ENCODE peak calls at places on chromosomes 13 and 19, in four cellular contexts. K is A549, R is K562, G is HepG2. S is an unnamed sample.

GRCh38 chr19:1774999-1775772 is 21.9 kb downstream of the ONECUT3 start:
- DNase-seq in K (no peak), R (peak), G (no peak), S (peak)

GRCh38 chr19:5621311-5621944 is 1.1 kb downstream of the SAFB2 start:
- DNase-seq in K (no peak), R (no peak), G (no peak), S (no peak)

GRCh38 chr19:39740395-39740794 is 2.6 kb upstream of the CLC start:
- DNase-seq in K (no peak), R (no peak), G (no peak), S (no peak)

GRCh38 chr19:47107953-47108746 is 5.4 kb downstream of the ZC3H4 start:
- DNase-seq in K (no peak), R (no peak), G (no peak), S (no peak)

GRCh38 chr13:51769455-51770127 is 34.4 kb downstream of the DHRS12 start:
- DNase-seq in K (no peak), R (no peak), G (no peak), S (no peak)

GRCh38 chr13:51057001-51057400 is 54.1 kb downstream of the C13orf42 start:
- DNase-seq in K (no peak), R (no peak), G (no peak), S (no peak)

GRCh38 chr13:27909378-27909777 is 10.4 kb upstream of the PDX1 start:
- DNase-seq in K (no peak), R (no peak), G (no peak), S (no peak)

GRCh38 chr13:24038846-24039330 is 121.6 kb upstream of the SPATA13 start:
- DNase-seq in K (no peak), R (no peak), G (peak), S (no peak)

GRCh38 chr19:58330458-58330857 is 3.7 kb downstream of the ZSCAN22 start:
- DNase-seq in K (peak), R (peak), G (no peak), S (no peak)

DNA sequence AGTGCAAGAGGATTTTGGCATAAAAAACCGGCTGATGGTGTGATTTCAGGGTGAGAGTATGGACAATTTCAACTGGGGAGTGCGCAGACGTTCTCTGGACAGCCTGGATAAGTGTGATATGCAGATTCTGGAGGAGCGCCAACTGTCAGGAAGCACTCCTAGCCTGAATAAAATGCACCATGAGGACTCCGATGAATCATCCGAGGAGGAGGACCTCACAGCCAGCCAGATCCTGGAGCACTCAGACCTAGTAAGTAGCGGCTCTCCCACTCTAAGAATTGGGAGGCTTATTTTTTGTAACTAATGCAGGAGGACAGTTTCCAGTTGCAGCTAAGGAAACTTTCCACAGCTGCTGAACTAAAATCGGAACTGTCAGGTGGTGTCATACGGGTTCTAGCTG is 53.6 kb downstream of the ZAR1L start:
- DNase-seq in K (no peak), R (peak), G (no peak), S (no peak)
- TF ChIP-seq PHF8 in K (no peak), R (no peak), G (no peak), S (no peak)

DNA sequence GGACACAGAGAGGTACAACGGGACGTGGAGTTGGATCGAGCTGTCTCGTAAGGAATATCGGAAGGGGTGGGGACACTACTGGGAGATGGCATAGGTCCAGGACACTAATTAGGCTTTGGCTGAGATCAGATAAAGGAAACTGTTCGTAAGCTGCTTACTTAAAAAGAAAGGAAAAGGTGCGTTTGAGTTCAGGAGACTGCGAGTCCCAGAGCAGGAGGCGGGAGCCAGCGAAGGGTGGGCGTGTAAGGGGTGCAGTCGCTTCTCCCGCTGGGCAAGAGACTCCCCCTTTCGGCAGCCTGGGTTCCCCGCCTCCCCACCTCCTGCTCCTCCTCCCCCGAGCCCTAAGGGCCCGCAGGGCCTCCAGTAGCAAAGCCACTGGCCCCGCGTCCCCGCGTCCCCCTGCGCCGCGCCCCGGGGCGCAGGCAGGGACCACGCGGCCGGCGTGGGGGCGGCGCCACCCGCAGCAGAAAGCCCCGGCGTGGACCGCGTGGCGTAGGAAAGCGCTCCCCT is 571 bp downstream of the ABCC4 start:
- DNase-seq in K (peak), R (peak), G (peak), S (no peak)
- TF ChIP-seq PHF8 in K (no peak), R (no peak), G (peak), S (no peak)

GRCh38 chr13:64054306-64054705 is 2638.7 kb upstream of the PCDH20 start:
- DNase-seq in K (no peak), R (no peak), G (no peak), S (no peak)

GRCh38 chr13:64052526-64052925 is 2636.9 kb upstream of the PCDH20 start:
- DNase-seq in K (no peak), R (no peak), G (no peak), S (no peak)

GRCh38 chr13:64051278-64051677 is 2635.6 kb upstream of the PCDH20 start:
- DNase-seq in K (no peak), R (no peak), G (no peak), S (no peak)
- TF ChIP-seq PHF8 in K (no peak), R (no peak), G (no peak), S (no peak)

GRCh38 chr19:48271531-48272151 is 1.8 kb downstream of the ZNF114 start:
- DNase-seq in K (peak), R (no peak), G (peak), S (peak)
- TF ChIP-seq PHF8 in K (peak), R (no peak), G (peak), S (peak)

GRCh38 chr13:66994498-66995365 is 235.4 kb downstream of the PCDH9 start:
- DNase-seq in K (no peak), R (no peak), G (no peak), S (no peak)

GRCh38 chr13:66992683-66993082 is 237.5 kb downstream of the PCDH9 start:
- DNase-seq in K (no peak), R (no peak), G (no peak), S (no peak)

GRCh38 chr13:66995366-66995663 is 234.8 kb downstream of the PCDH9 start:
- DNase-seq in K (no peak), R (no peak), G (no peak), S (no peak)

GRCh38 chr13:66992183-66992582 is 238.0 kb downstream of the PCDH9 start:
- DNase-seq in K (no peak), R (no peak), G (no peak), S (no peak)

DNA sequence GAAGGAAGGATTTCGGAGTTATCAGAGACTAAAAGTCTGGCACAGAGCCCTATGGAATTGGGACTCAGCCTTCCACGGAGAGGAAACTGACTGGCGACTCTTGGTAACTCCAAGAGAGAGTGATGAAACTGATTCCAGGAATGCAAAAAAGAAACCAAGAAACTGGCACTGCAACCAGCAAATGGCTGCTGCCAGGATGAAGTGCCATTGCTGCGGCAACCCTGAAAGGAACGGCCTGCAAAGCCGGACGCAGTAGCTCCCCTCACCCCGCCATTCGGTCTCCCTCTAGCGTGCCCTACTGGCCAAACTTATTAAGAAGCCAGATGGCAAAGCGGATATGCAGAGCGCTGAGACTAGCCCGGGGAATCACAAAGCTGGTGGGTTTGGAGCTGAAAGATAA is 236.0 kb downstream of the PCDH9 start:
- DNase-seq in K (peak), R (peak), G (peak), S (peak)
- TF ChIP-seq PHF8 in K (no peak), R (no peak), G (no peak), S (no peak)

DNA sequence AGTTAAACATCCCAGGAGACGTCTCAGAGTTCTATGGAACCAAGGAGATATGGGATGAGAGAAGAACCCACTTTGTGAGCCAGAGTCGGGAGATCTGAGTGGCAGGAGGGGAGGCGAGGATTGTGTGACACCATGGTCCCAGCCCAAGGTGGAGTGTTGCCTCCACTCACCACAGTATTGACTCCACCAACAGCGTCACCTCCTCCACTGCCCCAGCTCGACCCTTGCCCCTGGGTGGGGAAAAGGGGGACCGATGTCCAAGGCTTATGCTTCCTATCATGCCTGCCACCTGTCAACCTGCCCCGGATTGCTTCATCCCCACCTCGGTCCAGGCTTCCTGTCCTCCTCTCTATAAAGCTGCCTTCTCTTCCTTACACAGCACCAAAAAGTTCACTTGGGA is 7.5 kb downstream of the DMKN start:
- DNase-seq in K (no peak), R (no peak), G (no peak), S (no peak)
- TF ChIP-seq PHF8 in K (no peak), R (no peak), G (no peak), S (no peak)

S was measured in H1.